ENCODE peak calls at places on chromosome 18, in nine cellular contexts. Z is progenitor cell of endocrine pancreas, C is HFFc6, H is PC-9, S is left ventricle myocardium inferior, R is AG09309, O is DND-41, J is psoas muscle, N is RWPE1. A is an unnamed sample.

GRCh38 chr18:58416704-58417683 is 211.9 kb downstream of the ALPK2 start:
- DNase-seq in Z (no peak), C (no peak), H (no peak), S (no peak), R (no peak), O (no peak), J (no peak), N (peak; percentile 4), A (no peak)

GRCh38 chr18:22385718-22386117 is 32.0 kb downstream of the CTAGE1 start:
- DNase-seq in Z (no peak), C (peak; percentile 60), H (peak; percentile 71), S (no peak), R (peak; percentile 90), O (no peak), J (no peak), N (peak; percentile 87), A (peak; percentile 63)

GRCh38 chr18:62939433-62939832 is 224.1 kb downstream of the PHLPP1 start:
- DNase-seq in Z (no peak), C (no peak), H (no peak), S (no peak), R (no peak), O (no peak), J (no peak), N (no peak), A (no peak)

GRCh38 chr18:78402966-78403365 is 576.7 kb upstream of the SALL3 start:
- DNase-seq in Z (no peak), C (no peak), H (no peak), S (no peak), R (no peak), O (no peak), J (no peak), N (no peak), A (no peak)

GRCh38 chr18:76837071-76837470 is 14.7 kb downstream of the ZNF236 start:
- DNase-seq in Z (no peak), C (no peak), H (no peak), S (no peak), R (no peak), O (no peak), J (no peak), N (no peak), A (no peak)

GRCh38 chr18:44678725-44679055 is 2.0 kb upstream of the SETBP1 start:
- DNase-seq in Z (no peak), C (no peak), H (no peak), S (no peak), R (no peak), O (no peak), J (no peak), N (no peak), A (no peak)

GRCh38 chr18:3651266-3651665 is 201.3 kb downstream of the TGIF1 start:
- DNase-seq in Z (no peak), C (no peak), H (no peak), S (no peak), R (no peak), O (no peak), J (no peak), N (no peak), A (no peak)

GRCh38 chr18:392926-393325 is 107.6 kb downstream of the COLEC12 start:
- DNase-seq in Z (no peak), C (no peak), H (no peak), S (no peak), R (no peak), O (no peak), J (no peak), N (no peak), A (no peak)

GRCh38 chr18:13323186-13323585 is 104.6 kb downstream of the LDLRAD4 start:
- DNase-seq in Z (no peak), C (no peak), H (no peak), S (no peak), R (no peak), O (no peak), J (no peak), N (no peak), A (no peak)

GRCh38 chr18:1050012-1050657 is 145.5 kb downstream of the ADCYAP1 start:
- DNase-seq in Z (no peak), C (no peak), H (no peak), S (no peak), R (no peak), O (no peak), J (no peak), N (peak; percentile 15), A (no peak)

GRCh38 chr18:58407263-58407648 is 221.6 kb downstream of the ALPK2 start:
- DNase-seq in Z (no peak), C (no peak), H (no peak), S (no peak), R (no peak), O (no peak), J (no peak), N (no peak), A (no peak)

GRCh38 chr18:24022141-24022540 is 7.6 kb downstream of the TTC39C start:
- DNase-seq in Z (no peak), C (no peak), H (no peak), S (no peak), R (no peak), O (peak; percentile 27), J (no peak), N (no peak), A (no peak)

GRCh38 chr18:37398248-37398920 is 167.2 kb downstream of the CELF4 start:
- DNase-seq in Z (no peak), C (peak; percentile 67), H (no peak), S (no peak), R (no peak), O (no peak), J (no peak), N (no peak), A (no peak)

GRCh38 chr18:57906852-57907251 is 103.7 kb upstream of the ATP8B1 start:
- DNase-seq in Z (no peak), C (no peak), H (no peak), S (no peak), R (no peak), O (no peak), J (no peak), N (no peak), A (no peak)

GRCh38 chr18:67582488-67582887 is 66.0 kb upstream of the DSEL start:
- DNase-seq in Z (no peak), C (no peak), H (no peak), S (no peak), R (no peak), O (no peak), J (no peak), N (no peak), A (no peak)

GRCh38 chr18:59372975-59373374 is 13.9 kb upstream of the LMAN1 start:
- DNase-seq in Z (no peak), C (no peak), H (no peak), S (no peak), R (no peak), O (no peak), J (no peak), N (no peak), A (no peak)

GRCh38 chr18:35525795-35526475 is 28.2 kb upstream of the INO80C start:
- DNase-seq in Z (no peak), C (no peak), H (no peak), S (no peak), R (no peak), O (no peak), J (no peak), N (no peak), A (no peak)

GRCh38 chr18:49562481-49563129 is 748 bp downstream of the LIPG start:
- DNase-seq in Z (no peak), C (no peak), H (no peak), S (no peak), R (no peak), O (no peak), J (peak; percentile 25), N (peak; percentile 27), A (no peak)

DNA sequence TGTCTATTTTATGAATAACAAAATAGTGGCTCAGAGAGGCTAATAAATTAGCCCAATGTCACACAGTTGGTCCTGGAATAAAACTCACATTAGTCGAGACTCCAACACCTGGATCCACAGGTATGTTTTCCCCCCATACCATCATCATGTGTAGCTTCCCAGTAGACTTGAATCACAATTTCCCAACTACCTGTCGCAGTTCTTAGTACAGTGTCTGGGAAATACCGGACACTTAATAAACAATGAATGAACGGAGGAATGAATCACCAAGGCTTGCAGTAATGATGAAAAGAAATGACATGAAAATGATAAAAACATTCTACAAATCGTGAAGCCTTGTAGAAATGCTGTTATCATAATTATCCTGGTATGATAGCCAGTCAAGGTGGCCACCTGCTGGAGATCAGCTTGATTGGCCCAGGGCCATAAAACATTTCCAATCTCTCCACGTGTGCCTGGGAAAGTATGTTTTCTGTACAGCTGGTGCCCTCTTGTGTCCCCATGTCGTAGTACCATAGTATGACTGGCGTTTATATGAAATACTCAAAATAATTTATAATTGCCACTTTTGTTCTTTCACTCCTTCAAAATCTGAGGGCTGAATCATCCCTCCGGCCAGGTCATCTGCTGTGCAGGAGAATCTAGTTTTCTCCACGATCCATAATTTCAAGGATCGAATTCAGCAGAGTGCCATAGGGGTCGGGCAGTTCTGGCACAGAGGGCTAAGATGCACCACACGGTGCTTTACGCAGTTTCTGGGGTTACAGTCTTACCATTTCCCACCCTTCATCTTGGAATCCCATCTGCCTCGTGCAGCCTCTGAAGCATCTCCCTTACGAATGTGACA is 95.4 kb downstream of the LAMA1 start:
- DNase-seq in Z (no peak), C (peak; percentile 19), H (peak; percentile 60), S (no peak), R (no peak), O (no peak), J (no peak), N (peak; percentile 78), A (peak; percentile 4)
- TF ChIP-seq CTCF in Z (peak; percentile 49), C (peak; percentile 66), H (peak; percentile 66), S (peak; percentile 16), R (peak; percentile 46), O (peak; percentile 26), J (no peak), N (peak; percentile 78), A (peak; percentile 36)

GRCh38 chr18:27964811-27965210 is 212.1 kb downstream of the CDH2 start:
- DNase-seq in Z (no peak), C (no peak), H (peak; percentile 39), S (no peak), R (no peak), O (no peak), J (no peak), N (peak; percentile 9), A (no peak)
- TF ChIP-seq CTCF in Z (no peak), C (no peak), H (no peak), S (no peak), R (no peak), O (no peak), J (no peak), N (no peak), A (no peak)

DNA sequence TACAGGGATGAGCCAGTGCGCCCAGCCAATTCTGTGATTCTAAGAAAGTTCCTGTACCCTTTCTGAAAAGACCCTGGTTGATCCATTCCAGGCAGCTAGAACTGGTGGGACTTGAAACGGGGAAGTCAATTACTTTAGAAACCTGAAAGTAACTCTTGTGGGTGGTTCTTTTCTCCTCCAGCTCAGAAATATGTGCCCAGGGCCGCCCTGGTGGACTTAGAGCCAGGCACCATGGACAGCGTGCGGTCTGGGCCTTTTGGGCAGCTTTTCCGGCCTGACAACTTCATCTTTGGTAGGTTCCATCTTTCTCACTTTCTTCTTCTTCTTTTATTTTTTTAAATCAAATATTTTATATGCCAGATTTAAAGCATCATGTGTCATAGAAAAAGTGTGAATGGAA is 2.7 kb downstream of the TUBB6 start:
- DNase-seq in Z (no peak), C (no peak), H (no peak), S (no peak), R (no peak), O (no peak), J (no peak), N (no peak), A (no peak)
- TF ChIP-seq CTCF in Z (no peak), C (no peak), H (no peak), S (no peak), R (no peak), O (no peak), J (no peak), N (no peak), A (no peak)

GRCh38 chr18:9683418-9684396 is 24.4 kb upstream of the RAB31 start:
- DNase-seq in Z (no peak), C (peak; percentile 74), H (peak; percentile 76), S (no peak), R (no peak), O (no peak), J (no peak), N (peak; percentile 39), A (no peak)
- TF ChIP-seq CTCF in Z (no peak), C (peak; percentile 73), H (peak; percentile 62), S (peak; percentile 54), R (peak; percentile 77), O (peak; percentile 36), J (peak; percentile 34), N (peak; percentile 58), A (peak; percentile 64)